ENCODE peak calls at places on chromosomes 7 and 10, in five cellular contexts. One of them, this sample, is unnamed.

GRCh38 chr7:2445898-2446555 is 30.2 kb downstream of the GRIFIN start:
- DNase-seq in spleen: no peak
- DNase-seq in upper lobe of left lung: no peak
- DNase-seq in stomach: no peak
- DNase-seq in SK-N-SH: no peak
- DNase-seq in this sample: no peak

GRCh38 chr7:126686474-126686873 is 566.3 kb downstream of the GRM8 start:
- DNase-seq in spleen: no peak
- DNase-seq in upper lobe of left lung: no peak
- DNase-seq in stomach: no peak
- DNase-seq in SK-N-SH: no peak
- DNase-seq in this sample: no peak

GRCh38 chr7:55180821-55181542 is 162.2 kb downstream of the EGFR start:
- DNase-seq in spleen: no peak
- DNase-seq in upper lobe of left lung: no peak
- DNase-seq in stomach: peak; percentile 81
- DNase-seq in SK-N-SH: no peak
- DNase-seq in this sample: no peak

GRCh38 chr10:4028838-4029583 is 244.0 kb upstream of the KLF6 start:
- DNase-seq in spleen: no peak
- DNase-seq in upper lobe of left lung: no peak
- DNase-seq in stomach: no peak
- DNase-seq in SK-N-SH: no peak
- DNase-seq in this sample: no peak

GRCh38 chr7:5425507-5426225 is 2.0 kb upstream of the TNRC18 start:
- DNase-seq in spleen: peak; percentile 86
- DNase-seq in upper lobe of left lung: peak; percentile 77
- DNase-seq in stomach: peak; percentile 65
- DNase-seq in SK-N-SH: peak; percentile 83
- DNase-seq in this sample: no peak

GRCh38 chr10:103991393-103992128 is 24.6 kb downstream of the SLK start:
- DNase-seq in spleen: no peak
- DNase-seq in upper lobe of left lung: no peak
- DNase-seq in stomach: no peak
- DNase-seq in SK-N-SH: no peak
- DNase-seq in this sample: no peak

GRCh38 chr7:54831046-54831643 is 72.1 kb upstream of the SEC61G start:
- DNase-seq in spleen: no peak
- DNase-seq in upper lobe of left lung: no peak
- DNase-seq in stomach: no peak
- DNase-seq in SK-N-SH: no peak
- DNase-seq in this sample: no peak

GRCh38 chr7:35411331-35411730 is 157.4 kb upstream of the TBX20 start:
- DNase-seq in spleen: no peak
- DNase-seq in upper lobe of left lung: no peak
- DNase-seq in stomach: no peak
- DNase-seq in SK-N-SH: no peak
- DNase-seq in this sample: no peak

GRCh38 chr7:50265968-50266694 is 38.4 kb upstream of the IKZF1 start:
- DNase-seq in spleen: no peak
- DNase-seq in upper lobe of left lung: no peak
- DNase-seq in stomach: no peak
- DNase-seq in SK-N-SH: no peak
- DNase-seq in this sample: no peak

GRCh38 chr7:90706067-90706716 is 110.1 kb downstream of the CDK14 start:
- DNase-seq in spleen: no peak
- DNase-seq in upper lobe of left lung: no peak
- DNase-seq in stomach: no peak
- DNase-seq in SK-N-SH: no peak
- DNase-seq in this sample: no peak

GRCh38 chr10:84540022-84540616 is 211.7 kb downstream of the CCSER2 start:
- DNase-seq in spleen: no peak
- DNase-seq in upper lobe of left lung: no peak
- DNase-seq in stomach: no peak
- DNase-seq in SK-N-SH: no peak
- DNase-seq in this sample: no peak

GRCh38 chr10:7444576-7445226 is 33.9 kb upstream of the SFMBT2 start:
- DNase-seq in spleen: peak; percentile 75
- DNase-seq in upper lobe of left lung: no peak
- DNase-seq in stomach: no peak
- DNase-seq in SK-N-SH: peak; percentile 33
- DNase-seq in this sample: no peak

GRCh38 chr10:72692897-72693598 is 1.1 kb downstream of the MCU start:
- DNase-seq in spleen: no peak
- DNase-seq in upper lobe of left lung: no peak
- DNase-seq in stomach: no peak
- DNase-seq in SK-N-SH: no peak
- DNase-seq in this sample: no peak

GRCh38 chr10:80537705-80538480 is at the start of gene SH2D4B:
- DNase-seq in spleen: peak; percentile 77
- DNase-seq in upper lobe of left lung: no peak
- DNase-seq in stomach: no peak
- DNase-seq in SK-N-SH: peak; percentile 69
- DNase-seq in this sample: no peak

GRCh38 chr10:133484818-133485217 is 31.1 kb downstream of the SCART1 start:
- DNase-seq in spleen: no peak
- DNase-seq in upper lobe of left lung: no peak
- DNase-seq in stomach: no peak
- DNase-seq in SK-N-SH: no peak
- DNase-seq in this sample: no peak

GRCh38 chr7:129877146-129877792 is 75.5 kb downstream of the UBE2H start:
- DNase-seq in spleen: no peak
- DNase-seq in upper lobe of left lung: no peak
- DNase-seq in stomach: no peak
- DNase-seq in SK-N-SH: no peak
- DNase-seq in this sample: no peak

GRCh38 chr7:105791926-105792325 is 84.5 kb downstream of the ATXN7L1 start:
- DNase-seq in spleen: no peak
- DNase-seq in upper lobe of left lung: no peak
- DNase-seq in stomach: no peak
- DNase-seq in SK-N-SH: no peak
- DNase-seq in this sample: no peak

GRCh38 chr10:15197276-15197675 is 28.8 kb upstream of the NMT2 start:
- DNase-seq in spleen: no peak
- DNase-seq in upper lobe of left lung: no peak
- DNase-seq in stomach: no peak
- DNase-seq in SK-N-SH: no peak
- DNase-seq in this sample: no peak

GRCh38 chr7:149869867-149870266 is 3.9 kb upstream of the ATP6V0E2 start:
- DNase-seq in spleen: no peak
- DNase-seq in upper lobe of left lung: no peak
- DNase-seq in stomach: no peak
- DNase-seq in SK-N-SH: no peak
- DNase-seq in this sample: no peak

GRCh38 chr10:92131271-92131820 is 159.5 kb downstream of the CPEB3 start:
- DNase-seq in spleen: no peak
- DNase-seq in upper lobe of left lung: no peak
- DNase-seq in stomach: no peak
- DNase-seq in SK-N-SH: no peak
- DNase-seq in this sample: no peak

GRCh38 chr7:117312593-117312992 is 10.3 kb downstream of the WNT2 start:
- DNase-seq in spleen: no peak
- DNase-seq in upper lobe of left lung: no peak
- DNase-seq in stomach: no peak
- DNase-seq in SK-N-SH: no peak
- DNase-seq in this sample: no peak

GRCh38 chr10:3126741-3127342 is 45.7 kb downstream of the PITRM1 start:
- DNase-seq in spleen: no peak
- DNase-seq in upper lobe of left lung: peak; percentile 42
- DNase-seq in stomach: no peak
- DNase-seq in SK-N-SH: no peak
- DNase-seq in this sample: no peak

GRCh38 chr7:93945756-93946540 is 24.4 kb downstream of the GNG11 start:
- DNase-seq in spleen: no peak
- DNase-seq in upper lobe of left lung: no peak
- DNase-seq in stomach: no peak
- DNase-seq in SK-N-SH: no peak
- DNase-seq in this sample: no peak

GRCh38 chr10:108496131-108496530 is 1331.6 kb upstream of the SORCS1 start:
- DNase-seq in spleen: no peak
- DNase-seq in upper lobe of left lung: no peak
- DNase-seq in stomach: no peak
- DNase-seq in SK-N-SH: no peak
- DNase-seq in this sample: no peak

GRCh38 chr7:45111298-45112223 is at the start of gene TBRG4:
- DNase-seq in spleen: peak; percentile 99
- DNase-seq in upper lobe of left lung: peak; percentile 94
- DNase-seq in stomach: peak; percentile 96
- DNase-seq in SK-N-SH: peak; percentile 96
- DNase-seq in this sample: peak; percentile 96

DNA sequence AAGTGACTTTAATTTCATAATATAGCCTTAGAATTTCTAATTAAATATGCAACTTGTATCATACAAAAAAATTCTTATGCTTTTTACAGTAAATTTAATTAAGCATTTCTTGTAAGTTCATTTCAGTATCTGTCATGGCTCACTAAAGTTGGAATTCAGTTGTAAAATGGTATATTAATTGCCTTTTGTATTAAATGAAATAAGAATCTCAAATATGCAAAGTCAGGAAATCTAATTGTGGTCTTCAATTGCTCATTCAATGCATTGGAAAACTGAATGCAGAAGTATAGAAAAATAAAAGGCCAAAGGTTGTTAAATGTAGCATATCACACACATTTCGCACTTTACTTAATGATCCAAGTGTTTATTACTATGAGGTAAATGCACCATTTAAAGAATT is 189.5 kb downstream of the PHF14 start:
- DNase-seq in spleen: no peak
- DNase-seq in upper lobe of left lung: no peak
- DNase-seq in stomach: no peak
- DNase-seq in SK-N-SH: no peak
- DNase-seq in this sample: no peak
- TF ChIP-seq CTCF in spleen: no peak
- TF ChIP-seq CTCF in upper lobe of left lung: no peak
- TF ChIP-seq CTCF in stomach: no peak
- TF ChIP-seq CTCF in SK-N-SH: no peak
- TF ChIP-seq CTCF in this sample: no peak

GRCh38 chr7:114087674-114088539 is 169.1 kb upstream of the PPP1R3A start:
- DNase-seq in spleen: no peak
- DNase-seq in upper lobe of left lung: peak; percentile 39
- DNase-seq in stomach: no peak
- DNase-seq in SK-N-SH: peak; percentile 11
- DNase-seq in this sample: peak; percentile 74

GRCh38 chr7:114086906-114087651 is 168.3 kb upstream of the PPP1R3A start:
- DNase-seq in spleen: peak; percentile 60
- DNase-seq in upper lobe of left lung: peak; percentile 47
- DNase-seq in stomach: no peak
- DNase-seq in SK-N-SH: peak; percentile 33
- DNase-seq in this sample: peak; percentile 64

GRCh38 chr7:114086491-114086905 is 167.7 kb upstream of the PPP1R3A start:
- DNase-seq in spleen: no peak
- DNase-seq in upper lobe of left lung: peak; percentile 35
- DNase-seq in stomach: peak; percentile 28
- DNase-seq in SK-N-SH: no peak
- DNase-seq in this sample: peak; percentile 78

GRCh38 chr7:114085592-114086490 is 167.0 kb upstream of the PPP1R3A start:
- DNase-seq in spleen: peak; percentile 76
- DNase-seq in upper lobe of left lung: peak; percentile 86
- DNase-seq in stomach: peak; percentile 76
- DNase-seq in SK-N-SH: peak; percentile 58
- DNase-seq in this sample: peak; percentile 92

DNA sequence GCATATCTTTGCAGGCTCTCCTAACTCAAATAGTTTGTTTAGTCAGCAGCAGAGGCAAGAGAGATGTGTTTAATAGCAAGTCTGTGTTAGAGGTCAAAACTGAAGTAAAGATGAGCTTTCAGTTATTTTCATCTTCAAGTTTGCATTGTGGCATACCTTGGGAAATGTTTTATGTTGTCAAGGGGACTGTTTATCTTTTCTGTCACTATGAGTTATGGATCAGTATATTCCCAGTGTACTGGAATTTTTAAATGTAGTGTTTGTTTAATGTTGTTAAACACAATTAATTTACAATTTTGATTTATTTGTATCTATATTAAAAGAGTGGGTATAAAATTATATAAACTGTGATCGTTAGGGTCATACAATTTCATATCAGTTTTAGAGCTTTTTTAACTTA is 169.7 kb upstream of the PPP1R3A start:
- DNase-seq in spleen: no peak
- DNase-seq in upper lobe of left lung: no peak
- DNase-seq in stomach: no peak
- DNase-seq in SK-N-SH: no peak
- DNase-seq in this sample: no peak
- TF ChIP-seq POLR2AphosphoS5 in spleen: no peak
- TF ChIP-seq POLR2AphosphoS5 in upper lobe of left lung: no peak
- TF ChIP-seq POLR2AphosphoS5 in stomach: no peak
- TF ChIP-seq POLR2AphosphoS5 in SK-N-SH: no peak
- TF ChIP-seq POLR2AphosphoS5 in this sample: no peak

GRCh38 chr10:62046522-62047239 is 145.2 kb downstream of the ARID5B start:
- DNase-seq in spleen: no peak
- DNase-seq in upper lobe of left lung: no peak
- DNase-seq in stomach: no peak
- DNase-seq in SK-N-SH: no peak
- DNase-seq in this sample: no peak

GRCh38 chr10:62043493-62043938 is 142.0 kb downstream of the ARID5B start:
- DNase-seq in spleen: no peak
- DNase-seq in upper lobe of left lung: no peak
- DNase-seq in stomach: no peak
- DNase-seq in SK-N-SH: no peak
- DNase-seq in this sample: no peak

GRCh38 chr10:62047240-62047897 is 145.9 kb downstream of the ARID5B start:
- DNase-seq in spleen: no peak
- DNase-seq in upper lobe of left lung: no peak
- DNase-seq in stomach: no peak
- DNase-seq in SK-N-SH: no peak
- DNase-seq in this sample: no peak

GRCh38 chr10:62045765-62046521 is 144.4 kb downstream of the ARID5B start:
- DNase-seq in spleen: no peak
- DNase-seq in upper lobe of left lung: no peak
- DNase-seq in stomach: no peak
- DNase-seq in SK-N-SH: no peak
- DNase-seq in this sample: no peak

GRCh38 chr10:62044569-62044968 is 143.1 kb downstream of the ARID5B start:
- DNase-seq in spleen: no peak
- DNase-seq in upper lobe of left lung: no peak
- DNase-seq in stomach: no peak
- DNase-seq in SK-N-SH: no peak
- DNase-seq in this sample: no peak
- H3K27ac ChIP-seq in spleen: peak overlapping the region; percentile 87
- H3K27ac ChIP-seq in upper lobe of left lung: peak overlapping the region; percentile 73
- H3K27ac ChIP-seq in stomach: peak overlapping the region; percentile 90
- H3K27ac ChIP-seq in SK-N-SH: no peak overlapping the region
- H3K27ac ChIP-seq in this sample: peak overlapping the region; percentile 97

DNA sequence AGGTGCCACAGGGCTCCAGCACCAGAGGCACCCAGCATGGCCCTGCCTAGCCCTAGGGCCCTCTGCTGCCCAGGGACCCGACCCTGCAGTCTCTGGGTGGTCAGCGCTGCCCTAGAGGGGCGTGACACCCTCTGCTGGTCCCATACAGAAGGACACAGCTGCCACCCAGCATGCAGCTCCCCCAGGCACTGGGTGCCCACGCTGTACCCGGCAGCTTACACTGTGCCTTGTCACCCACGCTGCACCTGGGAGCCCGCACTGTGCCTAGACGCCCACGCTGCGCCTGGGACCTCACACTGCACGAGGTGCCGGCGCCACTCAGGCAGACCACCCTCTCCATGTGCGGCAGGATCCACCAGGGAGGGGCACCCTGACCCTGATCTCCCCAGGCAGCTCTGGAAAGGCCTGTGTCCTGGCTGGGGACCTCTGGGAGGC is 55.2 kb downstream of the PWWP2B start:
- DNase-seq in spleen: peak; percentile 88
- DNase-seq in upper lobe of left lung: no peak
- DNase-seq in stomach: no peak
- DNase-seq in SK-N-SH: no peak
- DNase-seq in this sample: peak; percentile 64
- TF ChIP-seq CTCF in spleen: no peak
- TF ChIP-seq CTCF in upper lobe of left lung: no peak
- TF ChIP-seq CTCF in stomach: no peak
- TF ChIP-seq CTCF in SK-N-SH: no peak
- TF ChIP-seq CTCF in this sample: no peak